ENCODE peak calls at places on chromosome 19, in four cellular contexts. Q is iPS DF 6.9, X is breast epithelium, K is caudate nucleus. M is an unnamed sample.

GRCh38 chr19:8446055-8446709 is 1.4 kb downstream of the HNRNPM start:
- DNase-seq in X (no peak), K (no peak), Q (no peak), M (no peak)

GRCh38 chr19:35992902-35993765 is 1.9 kb upstream of the SDHAF1 start:
- DNase-seq in Q (no peak), X (no peak), K (no peak), M (no peak)

GRCh38 chr19:11848594-11849263 is at the start of gene ZNF439:
- DNase-seq in X (peak), Q (peak), K (peak), M (peak)

GRCh38 chr19:53908933-53909415 is at the start of gene CACNG7:
- DNase-seq in X (no peak), Q (no peak), K (peak), M (peak)

GRCh38 chr19:9796113-9796773 is 22.6 kb downstream of the FBXL12 start:
- DNase-seq in K (peak), Q (no peak), X (peak), M (peak)

GRCh38 chr19:18107235-18108083 is 9.9 kb downstream of the MAST3 start:
- DNase-seq in Q (no peak), X (no peak), K (no peak), M (no peak)

GRCh38 chr19:55688422-55689218 is 13.6 kb downstream of the EPN1 start:
- DNase-seq in Q (no peak), X (no peak), K (no peak), M (no peak)

GRCh38 chr19:8240274-8241229 is 31.4 kb downstream of the CERS4 start:
- DNase-seq in Q (no peak), K (peak), X (peak), M (peak)

GRCh38 chr19:45173816-45174215 is 4.2 kb downstream of the TRAPPC6A start:
- DNase-seq in K (no peak), X (no peak), Q (no peak), M (no peak)

GRCh38 chr19:29583196-29584006 is 22.7 kb upstream of the POP4 start:
- DNase-seq in Q (no peak), X (no peak), K (peak), M (no peak)

GRCh38 chr19:45499196-45500180 is 1.2 kb downstream of the PPM1N start:
- DNase-seq in K (no peak), Q (peak), X (no peak), M (no peak)

GRCh38 chr19:7941895-7942596 is 1.4 kb downstream of the TIMM44 start:
- DNase-seq in Q (no peak), K (no peak), X (no peak), M (no peak)

GRCh38 chr19:42285546-42285945 is 16.4 kb upstream of the PRR19 start:
- DNase-seq in X (no peak), K (no peak), Q (no peak), M (no peak)

GRCh38 chr19:19460761-19461265 is 54.5 kb downstream of the TSSK6 start:
- DNase-seq in Q (no peak), X (peak), K (no peak), M (no peak)

GRCh38 chr19:12984683-12985048 is 10.6 kb upstream of the NFIX start:
- DNase-seq in Q (no peak), K (no peak), X (no peak), M (peak)

GRCh38 chr19:53581871-53582279 is 43.9 kb downstream of the ZNF331 start:
- DNase-seq in K (no peak), Q (no peak), X (no peak), M (no peak)

GRCh38 chr19:51572908-51573307 is 1.8 kb downstream of the ZNF175 start:
- DNase-seq in Q (no peak), X (no peak), K (no peak), M (no peak)

GRCh38 chr19:19061491-19061890 is 2.3 kb upstream of the SLC25A42 start:
- DNase-seq in K (peak), Q (no peak), X (no peak), M (peak)

GRCh38 chr19:41303941-41304340 is 6.0 kb upstream of the CCDC97 start:
- DNase-seq in X (no peak), Q (no peak), K (no peak), M (no peak)

GRCh38 chr19:55146078-55146647 is 2.8 kb downstream of the TNNT1 start:
- DNase-seq in X (no peak), K (no peak), Q (no peak), M (no peak)

GRCh38 chr19:49058592-49058991 is 1.0 kb upstream of the CGB7 start:
- DNase-seq in K (no peak), Q (no peak), X (peak), M (no peak)

GRCh38 chr19:50510121-50510670 is 795 bp downstream of the JOSD2 start:
- DNase-seq in K (no peak), X (no peak), Q (no peak), M (no peak)

GRCh38 chr19:6540918-6541689 is 10.3 kb downstream of the TNFSF9 start:
- DNase-seq in Q (no peak), X (no peak), K (no peak), M (no peak)

GRCh38 chr19:708154-709141 is at the start of gene PALM:
- DNase-seq in K (peak), X (no peak), Q (no peak), M (peak)

GRCh38 chr19:38251564-38252051 is 4.6 kb downstream of the PPP1R14A start:
- DNase-seq in Q (no peak), K (no peak), X (peak), M (no peak)

GRCh38 chr19:18502236-18502632 is 19.6 kb downstream of the ELL start:
- DNase-seq in X (no peak), K (no peak), Q (no peak), M (no peak)

GRCh38 chr19:7679017-7679720 is 1.5 kb upstream of the TRAPPC5 start:
- DNase-seq in Q (no peak), X (no peak), K (no peak), M (no peak)

GRCh38 chr19:4507150-4507452 is 11.2 kb downstream of the PLIN4 start:
- DNase-seq in K (no peak), Q (no peak), X (no peak), M (no peak)

GRCh38 chr19:39001016-39001415 is 25.5 kb upstream of the FBXO17 start:
- DNase-seq in Q (no peak), X (no peak), K (no peak), M (no peak)

GRCh38 chr19:37803250-37803854 is 24.0 kb upstream of the ZNF573 start:
- DNase-seq in K (no peak), X (no peak), Q (no peak), M (no peak)

GRCh38 chr19:16208064-16208759 is 10.5 kb downstream of the AP1M1 start:
- DNase-seq in K (no peak), X (no peak), Q (no peak), M (no peak)

GRCh38 chr19:45496349-45496953 is 396 bp downstream of the RTN2 start:
- DNase-seq in X (no peak), K (no peak), Q (no peak), M (no peak)

GRCh38 chr19:10316229-10317044 is 622 bp upstream of the FDX2 start:
- DNase-seq in X (no peak), K (no peak), Q (no peak), M (no peak)

GRCh38 chr19:37991176-37991835 is 84.3 kb downstream of the SIPA1L3 start:
- DNase-seq in Q (no peak), K (no peak), X (no peak), M (no peak)

GRCh38 chr19:38247734-38248268 is 8.4 kb downstream of the PPP1R14A start:
- DNase-seq in X (no peak), K (peak), Q (no peak), M (peak)

DNA sequence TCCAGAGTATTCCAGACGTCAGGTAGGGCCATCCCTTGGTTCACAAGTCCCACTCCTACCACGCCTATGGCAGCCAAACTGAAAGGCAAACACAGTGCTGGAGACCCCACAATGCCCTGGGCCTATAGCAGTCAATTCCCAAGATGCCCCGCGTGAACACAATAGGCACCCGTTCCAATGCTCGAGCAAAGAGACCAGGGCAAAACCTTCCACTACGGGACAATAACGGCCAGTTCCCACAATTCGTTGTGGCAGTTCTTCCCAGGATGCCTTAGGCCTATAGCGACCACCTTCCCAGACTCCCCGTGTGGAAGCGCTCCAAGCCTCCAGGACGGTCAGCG is 538 bp downstream of the ZNF428 start:
- DNase-seq in X (no peak), Q (no peak), K (no peak), M (no peak)
- H3K27ac ChIP-seq in X (peak), Q (no peak), K (peak), M (peak)

GRCh38 chr19:46890423-46891170 is 29.8 kb downstream of the ARHGAP35 start:
- DNase-seq in X (no peak), K (no peak), Q (no peak), M (no peak)
- H3K27ac ChIP-seq in X (peak), K (no peak), Q (no peak), M (no peak)

GRCh38 chr19:47321582-47321981 is 10.4 kb upstream of the C5AR2 start:
- DNase-seq in X (no peak), K (no peak), Q (no peak), M (no peak)
- H3K27ac ChIP-seq in X (no peak), K (no peak), Q (no peak), M (no peak)

DNA sequence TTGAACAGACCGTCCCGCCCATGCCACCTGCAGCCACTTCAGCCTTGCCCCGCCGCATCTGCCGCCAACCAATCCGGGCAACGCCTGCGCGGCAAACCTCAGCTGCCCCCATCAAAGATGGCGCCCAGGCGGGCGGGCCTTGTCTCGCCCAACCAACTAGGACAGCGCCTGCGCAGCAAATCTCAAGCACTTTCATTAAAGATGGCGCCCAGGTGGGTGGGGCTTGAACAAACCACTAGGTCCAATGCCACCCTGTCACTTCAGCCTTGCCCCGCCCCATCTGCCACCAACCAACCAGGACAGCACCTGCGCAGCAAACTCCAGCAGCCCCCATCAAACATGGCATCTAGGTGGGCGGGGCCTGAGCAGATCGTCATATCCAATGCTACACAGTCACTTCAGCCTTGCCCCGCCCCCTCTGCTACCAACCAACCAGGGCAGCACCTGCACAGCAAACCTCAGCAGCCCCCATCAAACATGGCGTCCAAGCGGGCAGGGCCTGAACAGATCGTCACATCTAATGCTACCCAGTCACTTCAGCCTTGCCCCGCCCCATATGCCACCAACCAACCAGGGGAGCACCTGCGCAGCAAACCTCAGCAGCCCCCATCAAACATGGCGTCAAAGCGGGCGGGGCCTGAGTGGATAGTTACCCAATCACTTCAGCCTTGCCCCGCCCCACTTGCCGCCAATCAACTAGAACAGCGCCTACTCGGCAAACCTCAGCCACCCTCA is 1.4 kb downstream of the PEG3 start:
- DNase-seq in X (peak), K (peak), Q (no peak), M (peak)
- H3K27ac ChIP-seq in X (peak), K (peak), Q (no peak), M (peak)

DNA sequence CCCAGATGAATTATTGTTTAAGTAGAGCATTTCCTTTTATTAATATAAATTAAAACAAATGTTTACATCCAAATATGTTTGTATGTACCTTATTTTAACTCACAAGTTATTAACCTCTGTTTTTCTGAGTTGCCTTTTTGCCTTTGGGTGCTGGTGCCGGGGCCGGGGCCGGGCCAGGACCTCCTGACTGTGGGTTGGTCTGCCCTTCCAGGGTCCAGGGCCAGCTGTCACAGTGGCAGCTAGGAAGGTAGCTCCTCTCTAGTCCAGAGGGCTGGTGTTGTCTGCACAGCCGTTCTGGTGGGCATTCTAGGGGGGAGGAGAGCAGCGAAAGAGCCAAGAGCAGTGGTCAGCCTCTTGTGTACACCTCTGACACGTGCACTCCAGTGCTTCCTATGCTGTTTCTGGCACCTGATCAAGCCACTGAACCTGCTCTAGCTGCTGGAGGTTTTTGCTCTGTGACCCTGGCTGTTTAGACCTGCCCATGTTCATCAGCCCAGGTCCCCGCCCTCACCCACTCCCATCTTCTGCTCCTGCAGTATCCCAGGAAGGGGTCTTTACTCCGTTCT is 2.0 kb upstream of the UBA2 start:
- DNase-seq in K (no peak), Q (no peak), X (no peak), M (no peak)
- H3K27ac ChIP-seq in K (no peak), Q (no peak), X (no peak), M (no peak)

DNA sequence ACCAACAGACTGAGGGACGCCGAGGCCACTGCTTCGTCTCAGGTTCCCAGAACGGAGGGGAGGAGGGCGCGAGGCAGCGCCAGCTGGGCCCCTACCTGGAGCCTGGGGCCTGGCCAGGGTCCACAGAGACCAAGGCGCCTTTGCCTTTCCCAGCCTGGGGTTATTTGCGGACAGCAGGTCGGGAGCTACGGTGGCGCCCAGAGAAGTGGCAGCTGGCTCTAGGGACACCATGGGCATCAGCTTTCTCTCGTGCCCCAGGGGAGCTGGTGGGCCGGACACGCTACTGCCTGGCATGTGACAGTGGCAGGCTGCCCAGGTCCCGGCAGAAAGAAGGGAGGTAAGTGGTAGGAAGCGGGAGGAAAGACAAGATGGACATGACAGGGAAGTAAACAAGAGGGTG is 19.0 kb downstream of the AKT2 start:
- DNase-seq in Q (no peak), X (no peak), K (no peak), M (peak)
- H3K27ac ChIP-seq in Q (no peak), X (no peak), K (no peak), M (peak)

DNA sequence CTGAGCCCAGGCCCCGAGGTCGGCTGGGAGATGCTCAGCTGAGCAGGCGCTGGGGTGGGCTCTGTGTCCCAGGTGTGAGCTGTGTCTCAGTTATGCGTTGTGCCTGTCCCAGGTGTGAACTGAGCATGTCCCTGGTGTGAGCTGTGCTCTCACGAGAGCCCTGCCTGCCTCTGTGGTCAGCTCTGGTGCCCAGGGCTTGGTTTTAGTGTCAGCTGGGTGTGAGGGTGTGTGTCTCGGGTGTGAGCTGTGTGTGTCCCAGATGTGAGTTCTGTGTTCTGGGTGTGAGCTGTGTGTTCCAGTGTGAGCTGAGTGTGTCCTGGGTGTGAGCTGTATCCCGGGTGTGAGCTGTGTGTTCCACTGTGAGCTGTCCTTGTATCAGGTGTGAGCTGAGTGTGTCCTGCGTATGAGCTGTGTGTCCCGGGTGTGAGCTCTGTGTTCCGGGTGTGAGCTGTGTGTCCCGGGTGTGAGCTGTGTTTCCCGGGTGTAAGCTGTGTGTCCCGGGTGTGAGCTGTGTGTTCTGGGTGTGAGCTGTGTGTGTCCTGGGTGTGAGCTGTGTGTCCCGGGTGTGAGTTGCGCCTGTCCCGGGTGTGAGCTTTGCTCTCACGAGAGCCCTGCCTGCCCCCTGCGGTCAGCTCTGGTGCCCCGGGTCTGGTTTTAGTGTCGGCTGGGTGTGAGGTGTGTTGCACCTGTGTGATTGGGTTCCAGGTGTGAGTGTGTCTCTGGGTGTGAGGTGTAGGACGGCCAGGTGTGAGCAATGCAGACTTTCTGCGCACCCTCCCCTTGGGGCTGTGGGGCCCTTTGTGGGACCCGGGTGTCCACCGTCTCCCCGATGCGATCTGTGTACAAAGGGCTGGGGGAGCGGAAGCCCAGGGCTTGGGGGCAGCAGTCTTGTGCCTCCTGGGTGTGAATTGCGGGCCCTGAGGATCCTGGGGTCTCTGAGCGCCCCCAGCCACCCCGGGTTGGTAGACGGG is 7.1 kb upstream of the PEAK3 start:
- DNase-seq in K (no peak), X (no peak), Q (no peak), M (no peak)
- H3K27ac ChIP-seq in K (peak), X (no peak), Q (no peak), M (peak)